ENCODE peak calls at places on chromosome 10, in four cellular contexts. U is GM23248, J is stomach, L is upper lobe of left lung. F is an unnamed sample.

GRCh38 chr10:12180221-12180974 is 15.3 kb downstream of the NUDT5 start:
- DNase-seq in L (no peak), J (no peak), U (no peak), F (no peak)

GRCh38 chr10:23368816-23369640 is 24.4 kb upstream of the C10orf67 start:
- DNase-seq in L (no peak), U (no peak), J (no peak), F (no peak)

GRCh38 chr10:80414126-80414898 is 6.0 kb downstream of the PRXL2A start:
- DNase-seq in U (no peak), J (no peak), L (no peak), F (no peak)

GRCh38 chr10:23514321-23514720 is 75.4 kb downstream of the OTUD1 start:
- DNase-seq in U (peak; percentile 23), L (no peak), J (no peak), F (no peak)

GRCh38 chr10:21372651-21373410 is 152.7 kb downstream of the SKIDA1 start:
- DNase-seq in U (peak; percentile 93), J (no peak), L (no peak), F (peak; percentile 0)

GRCh38 chr10:24353319-24353718 is 144.4 kb downstream of the KIAA1217 start:
- DNase-seq in U (no peak), L (no peak), J (no peak), F (no peak)

GRCh38 chr10:30182191-30183075 is 123.0 kb upstream of the JCAD start:
- DNase-seq in L (no peak), J (no peak), U (peak; percentile 95), F (no peak)

GRCh38 chr10:93917064-93917391 is 23.2 kb downstream of the SLC35G1 start:
- DNase-seq in U (no peak), L (no peak), J (peak; percentile 34), F (no peak)

GRCh38 chr10:29861811-29862505 is 197.4 kb downstream of the JCAD start:
- DNase-seq in J (no peak), U (peak; percentile 65), L (no peak), F (no peak)

GRCh38 chr10:22301193-22301592 is 15.0 kb upstream of the COMMD3 start:
- DNase-seq in U (no peak), J (no peak), L (peak; percentile 9), F (no peak)

GRCh38 chr10:31762306-31762705 is 166.3 kb downstream of the ARHGAP12 start:
- DNase-seq in J (no peak), U (no peak), L (no peak), F (no peak)

GRCh38 chr10:785539-786214 is 96.2 kb upstream of the DIP2C start:
- DNase-seq in J (peak; percentile 17), U (no peak), L (peak; percentile 73), F (no peak)

GRCh38 chr10:24912214-24912613 is 40.2 kb downstream of the PRTFDC1 start:
- DNase-seq in U (peak; percentile 35), L (no peak), J (no peak), F (no peak)

GRCh38 chr10:121078672-121079102 is 227.5 kb downstream of the WDR11 start:
- DNase-seq in J (no peak), L (no peak), U (no peak), F (no peak)

GRCh38 chr10:70078329-70078728 is 25.7 kb downstream of the MACROH2A2 start:
- DNase-seq in U (no peak), J (no peak), L (no peak), F (no peak)

GRCh38 chr10:60778978-60779668 is 845 bp downstream of the CDK1 start:
- DNase-seq in J (no peak), L (no peak), U (peak; percentile 48), F (no peak)

GRCh38 chr10:112345743-112346142 is 28.2 kb upstream of the ACSL5 start:
- DNase-seq in L (no peak), J (no peak), U (no peak), F (no peak)

GRCh38 chr10:9501944-9502343 is 1447.5 kb downstream of the GATA3 start:
- DNase-seq in L (no peak), J (no peak), U (no peak), F (no peak)

GRCh38 chr10:50972591-50972990 is 87.2 kb upstream of the A1CF start:
- DNase-seq in L (no peak), U (no peak), J (peak; percentile 30), F (no peak)

GRCh38 chr10:83983578-83984255 is 155.6 kb upstream of the GHITM start:
- DNase-seq in U (no peak), J (no peak), L (no peak), F (no peak)

GRCh38 chr10:129962558-129963075 is 1.5 kb downstream of the EBF3 start:
- DNase-seq in J (no peak), U (no peak), L (no peak), F (no peak)
- H3K27ac ChIP-seq in J (no peak overlapping the region), U (no peak overlapping the region), L (no peak overlapping the region), F (no peak overlapping the region)

GRCh38 chr10:114816308-114816707 is 5.3 kb upstream of the FHIP2A start:
- DNase-seq in J (no peak), L (no peak), U (no peak), F (no peak)
- H3K4me3 ChIP-seq in J (no peak overlapping the region), L (no peak overlapping the region), U (no peak overlapping the region), F (no peak overlapping the region)

GRCh38 chr10:97490592-97490991 is 7.6 kb downstream of the MMS19 start:
- DNase-seq in U (peak; percentile 21), L (no peak), J (no peak), F (no peak)
- H3K4me1 ChIP-seq in U (peaks cover 27% of the 10 kb centered on the region), L (peaks cover 21% of the 10 kb centered on the region), J (peaks cover 52% of the 10 kb centered on the region), F (peaks cover 10% of the 10 kb centered on the region)

GRCh38 chr10:131978366-131978765 is 3.4 kb downstream of the BNIP3 start:
- DNase-seq in L (no peak), U (no peak), J (no peak), F (no peak)

GRCh38 chr10:131978851-131979250 is 2.9 kb downstream of the BNIP3 start:
- DNase-seq in U (no peak), L (no peak), J (no peak), F (no peak)

GRCh38 chr10:131979821-131980270 is 1.9 kb downstream of the BNIP3 start:
- DNase-seq in U (peak; percentile 75), L (peak; percentile 87), J (peak; percentile 44), F (no peak)

GRCh38 chr10:131980321-131980720 is 1.4 kb downstream of the BNIP3 start:
- DNase-seq in U (no peak), L (no peak), J (no peak), F (no peak)

DNA sequence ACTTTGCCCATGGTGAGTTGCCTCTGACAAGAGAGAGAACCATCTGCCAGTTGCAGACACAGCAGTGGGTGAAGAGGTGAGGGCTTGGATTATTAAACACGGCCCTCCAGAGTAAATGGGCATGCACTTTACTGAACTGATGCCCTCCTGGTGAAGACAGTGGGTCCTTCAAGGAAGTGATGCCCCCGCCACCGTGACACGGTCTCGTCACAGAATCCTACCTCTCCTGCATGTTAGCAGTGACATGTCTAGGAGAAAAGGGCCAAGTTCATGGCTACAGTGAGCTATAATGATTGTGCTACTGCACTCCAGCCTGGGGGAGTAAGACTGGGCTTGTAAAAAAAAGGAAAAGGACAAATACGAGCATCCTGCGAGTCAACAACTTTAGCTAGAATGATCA is 2.4 kb downstream of the BNIP3 start:
- DNase-seq in U (no peak), L (no peak), J (no peak), F (no peak)
- H3K27ac ChIP-seq in U (peak overlapping the region; percentile 49), L (no peak overlapping the region), J (no peak overlapping the region), F (no peak overlapping the region)

DNA sequence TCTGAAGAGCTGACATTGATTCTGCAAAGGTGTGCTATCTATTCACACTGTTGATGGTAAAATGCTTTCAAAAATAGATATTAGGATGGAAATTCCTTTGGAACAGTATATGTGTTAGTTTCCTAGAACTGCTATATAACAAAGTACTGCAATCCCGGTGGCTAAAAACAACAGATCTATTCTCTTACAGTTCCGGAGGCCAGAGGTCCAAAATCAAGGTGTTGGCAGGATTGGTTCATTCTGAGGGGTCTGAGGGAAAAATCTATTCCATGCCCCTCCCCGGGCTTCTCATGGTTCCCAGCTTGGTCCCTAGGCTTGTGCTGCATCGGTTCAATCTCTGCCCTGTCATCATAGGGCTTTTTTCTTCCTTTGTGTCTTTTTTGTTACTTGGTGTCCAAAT is 79.9 kb downstream of the ADD3 start:
- DNase-seq in L (no peak), J (no peak), U (no peak), F (no peak)
- H3K4me3 ChIP-seq in L (no peak overlapping the region), J (no peak overlapping the region), U (no peak overlapping the region), F (no peak overlapping the region)

DNA sequence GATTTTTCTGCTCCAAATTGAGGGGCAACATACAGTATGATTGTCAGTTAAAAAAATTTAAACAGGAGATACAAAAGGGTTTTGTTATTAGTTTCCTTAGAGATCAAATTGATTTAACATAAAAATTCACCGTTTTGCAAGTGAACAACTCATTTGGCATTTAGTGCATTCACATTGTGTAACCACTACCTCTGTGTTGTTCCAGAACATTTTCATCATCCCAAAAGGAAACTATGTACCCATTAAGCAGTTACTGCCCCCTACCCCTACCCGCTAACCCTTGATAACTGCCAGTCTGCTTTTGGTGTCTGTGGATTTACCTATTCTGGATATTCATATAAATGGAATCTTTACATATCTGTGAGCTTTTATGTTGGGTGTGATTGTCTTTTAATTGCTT is 3.1 kb downstream of the ZRANB1 start:
- DNase-seq in J (no peak), U (peak; percentile 79), L (no peak), F (no peak)
- H3K4me1 ChIP-seq in J (peaks cover 78% of the 10 kb centered on the region), U (peaks cover 31% of the 10 kb centered on the region), L (peaks cover 38% of the 10 kb centered on the region), F (no peaks in the 10 kb centered on the region)

GRCh38 chr10:118920206-118920605 is 109.3 kb upstream of the NANOS1 start:
- DNase-seq in L (no peak), J (no peak), U (no peak), F (no peak)
- H3K27ac ChIP-seq in L (no peak overlapping the region), J (no peak overlapping the region), U (no peak overlapping the region), F (no peak overlapping the region)

DNA sequence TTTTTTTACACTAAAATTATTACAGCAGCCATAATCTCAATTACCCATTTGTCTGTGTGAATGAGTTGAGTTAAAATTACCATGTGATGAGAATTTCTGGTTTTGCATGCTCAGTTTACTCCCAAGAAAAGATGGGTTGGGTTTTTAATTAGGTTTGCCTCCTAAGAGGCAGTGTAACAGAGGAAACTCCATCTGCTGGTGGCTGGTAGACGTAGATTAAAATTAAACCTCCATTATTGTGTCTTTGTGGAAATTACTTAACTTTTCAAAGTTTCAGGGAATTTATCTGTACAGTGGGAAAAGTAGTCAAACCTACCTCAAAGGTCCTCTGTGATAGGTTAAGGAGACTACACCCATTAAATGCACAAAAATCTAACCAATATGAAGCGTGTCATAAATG is 954.2 kb downstream of the PCDH15 start:
- DNase-seq in L (no peak), J (no peak), U (peak; percentile 7), F (no peak)
- H3K4me3 ChIP-seq in L (no peak overlapping the region), J (no peak overlapping the region), U (no peak overlapping the region), F (no peak overlapping the region)

F was measured in effector memory CD4-positive, alpha-beta T cell.